ENCODE peak calls at places on chromosomes 1 and 21, in five cellular contexts. K is K562, R is SK-N-SH, F is IMR-90, S is GM12878. Q is an unnamed sample.

GRCh38 chr1:5245348-5245747 is 590.9 kb downstream of the AJAP1 start:
- DNase-seq in R (no peak), F (no peak), S (no peak), K (no peak), Q (no peak)

GRCh38 chr1:12594966-12595838 is 22.8 kb downstream of the DHRS3 start:
- DNase-seq in F (peak; percentile 59), S (no peak), R (peak; percentile 90), K (no peak), Q (peak; percentile 69)

GRCh38 chr21:33825419-33825818 is 90.2 kb downstream of the ATP5PO start:
- DNase-seq in S (no peak), F (no peak), R (no peak), K (no peak), Q (no peak)

GRCh38 chr1:63651110-63651776 is 58.0 kb downstream of the PGM1 start:
- DNase-seq in K (no peak), F (peak; percentile 67), S (no peak), R (no peak), Q (no peak)

GRCh38 chr1:27099154-27099903 is 55.6 kb downstream of the SLC9A1 start:
- DNase-seq in S (no peak), F (peak; percentile 83), K (peak; percentile 91), R (peak; percentile 62), Q (peak; percentile 49)

GRCh38 chr1:205936846-205937707 is 6.2 kb downstream of the SLC26A9 start:
- DNase-seq in R (no peak), S (no peak), F (peak; percentile 68), K (no peak), Q (peak; percentile 52)

GRCh38 chr1:1583667-1584010 is 9.0 kb upstream of the SSU72 start:
- DNase-seq in R (no peak), F (no peak), K (no peak), S (no peak), Q (no peak)

GRCh38 chr1:61337981-61338848 is 255.9 kb downstream of the NFIA start:
- DNase-seq in R (peak; percentile 73), S (no peak), K (no peak), F (peak; percentile 75), Q (peak; percentile 66)

GRCh38 chr1:43930168-43930948 is 3.2 kb upstream of the ARTN start:
- DNase-seq in K (no peak), R (no peak), F (no peak), S (no peak), Q (no peak)

GRCh38 chr1:16119926-16120325 is 35.9 kb downstream of the EPHA2 start:
- DNase-seq in S (no peak), F (no peak), R (peak; percentile 16), K (no peak), Q (no peak)

GRCh38 chr1:199173356-199173755 is 534.5 kb downstream of the PTPRC start:
- DNase-seq in S (peak; percentile 92), R (no peak), K (no peak), F (peak; percentile 77), Q (no peak)

GRCh38 chr1:48889088-48889487 is 112.4 kb upstream of the BEND5 start:
- DNase-seq in K (no peak), F (no peak), S (no peak), R (peak; percentile 72), Q (no peak)

GRCh38 chr1:186768906-186769305 is 59.8 kb upstream of the PLA2G4A start:
- DNase-seq in F (no peak), K (no peak), R (no peak), S (peak; percentile 45), Q (no peak)

GRCh38 chr1:52899445-52899894 is 22.1 kb downstream of the ECHDC2 start:
- DNase-seq in R (no peak), K (no peak), S (no peak), F (no peak), Q (no peak)

GRCh38 chr1:175075572-175076568 is 8.2 kb downstream of the TNN start:
- DNase-seq in S (no peak), K (peak; percentile 9), F (peak; percentile 16), R (no peak), Q (no peak)

GRCh38 chr1:109959974-109960744 is 24.4 kb upstream of the AHCYL1 start:
- DNase-seq in S (no peak), F (peak; percentile 78), K (no peak), R (no peak), Q (peak; percentile 87)

GRCh38 chr1:94527447-94528031 is 14.0 kb downstream of the F3 start:
- DNase-seq in K (peak; percentile 13), F (peak; percentile 62), R (no peak), S (no peak), Q (no peak)
- TF ChIP-seq CTCF in K (no peak), F (peak; percentile 15), R (no peak), S (no peak), Q (no peak)

GRCh38 chr21:42459065-42459430 is 37.0 kb downstream of the RSPH1 start:
- DNase-seq in S (no peak), R (no peak), K (peak; percentile 16), F (no peak), Q (no peak)

GRCh38 chr21:42459583-42460215 is 36.3 kb downstream of the RSPH1 start:
- DNase-seq in F (no peak), K (no peak), S (no peak), R (no peak), Q (no peak)

GRCh38 chr21:42461881-42462877 is 33.8 kb downstream of the RSPH1 start:
- DNase-seq in R (no peak), S (no peak), F (no peak), K (peak; percentile 20), Q (no peak)

GRCh38 chr21:42461185-42461520 is 34.9 kb downstream of the RSPH1 start:
- DNase-seq in S (no peak), F (no peak), R (no peak), K (no peak), Q (no peak)

DNA sequence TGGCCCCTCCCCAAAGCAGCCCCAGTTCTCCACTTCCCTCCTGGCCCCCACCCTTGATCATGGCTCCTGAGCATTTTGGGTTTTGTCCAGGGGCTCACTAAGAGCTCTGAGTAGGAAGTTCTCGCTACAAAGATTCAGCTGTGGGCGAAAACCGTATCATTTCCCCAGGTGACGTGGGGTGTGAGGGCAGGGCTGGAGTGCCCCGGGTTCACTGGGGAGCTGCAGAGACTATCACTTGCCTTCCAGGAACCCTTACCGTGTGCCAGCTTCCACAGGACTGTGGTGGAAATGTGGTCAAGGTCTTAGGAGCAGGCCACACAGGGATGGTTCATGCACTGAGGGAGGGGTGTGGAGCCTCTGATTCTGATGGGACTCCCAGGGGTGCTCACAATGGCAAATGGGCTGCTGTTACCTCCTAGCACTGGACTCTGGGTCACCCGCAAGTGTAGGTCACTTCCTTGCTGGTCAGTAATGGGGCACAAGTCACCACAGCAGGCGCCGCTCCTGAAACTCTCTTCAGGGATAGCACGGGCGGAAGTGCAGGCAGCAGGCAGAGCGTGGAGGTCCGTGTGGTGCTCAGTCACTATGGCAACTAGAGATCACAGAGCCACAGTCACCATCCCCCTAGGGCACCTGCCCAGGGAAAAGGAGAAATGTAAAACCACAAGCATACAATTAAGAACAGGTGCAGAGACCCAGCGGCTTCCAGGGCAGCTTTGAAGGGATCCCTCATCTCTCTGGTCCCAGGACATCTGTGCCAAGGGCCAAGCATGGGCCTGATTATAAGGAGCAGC is 35.4 kb downstream of the RSPH1 start:
- DNase-seq in K (no peak), F (no peak), R (peak; percentile 51), S (peak; percentile 83), Q (no peak)
- TF ChIP-seq RCOR1 in K (no peak), F (no peak), R (no peak), S (no peak), Q (no peak)

GRCh38 chr21:45545236-45545570 is 3.0 kb upstream of the SLC19A1 start:
- DNase-seq in R (no peak), S (no peak), F (no peak), K (no peak), Q (no peak)

GRCh38 chr21:45542667-45543370 is 579 bp upstream of the SLC19A1 start:
- DNase-seq in S (no peak), K (no peak), R (peak; percentile 62), F (no peak), Q (no peak)

GRCh38 chr21:45543371-45543709 is 1.1 kb upstream of the SLC19A1 start:
- DNase-seq in K (no peak), F (no peak), R (peak; percentile 43), S (no peak), Q (no peak)

GRCh38 chr21:45544449-45545235 is 2.4 kb upstream of the SLC19A1 start:
- DNase-seq in K (no peak), R (no peak), F (no peak), S (no peak), Q (no peak)

GRCh38 chr21:45543710-45544448 is 1.6 kb upstream of the SLC19A1 start:
- DNase-seq in R (peak; percentile 41), F (no peak), S (no peak), K (no peak), Q (no peak)
- TF ChIP-seq CTCF in R (no peak), F (no peak), S (no peak), K (no peak), Q (no peak)

DNA sequence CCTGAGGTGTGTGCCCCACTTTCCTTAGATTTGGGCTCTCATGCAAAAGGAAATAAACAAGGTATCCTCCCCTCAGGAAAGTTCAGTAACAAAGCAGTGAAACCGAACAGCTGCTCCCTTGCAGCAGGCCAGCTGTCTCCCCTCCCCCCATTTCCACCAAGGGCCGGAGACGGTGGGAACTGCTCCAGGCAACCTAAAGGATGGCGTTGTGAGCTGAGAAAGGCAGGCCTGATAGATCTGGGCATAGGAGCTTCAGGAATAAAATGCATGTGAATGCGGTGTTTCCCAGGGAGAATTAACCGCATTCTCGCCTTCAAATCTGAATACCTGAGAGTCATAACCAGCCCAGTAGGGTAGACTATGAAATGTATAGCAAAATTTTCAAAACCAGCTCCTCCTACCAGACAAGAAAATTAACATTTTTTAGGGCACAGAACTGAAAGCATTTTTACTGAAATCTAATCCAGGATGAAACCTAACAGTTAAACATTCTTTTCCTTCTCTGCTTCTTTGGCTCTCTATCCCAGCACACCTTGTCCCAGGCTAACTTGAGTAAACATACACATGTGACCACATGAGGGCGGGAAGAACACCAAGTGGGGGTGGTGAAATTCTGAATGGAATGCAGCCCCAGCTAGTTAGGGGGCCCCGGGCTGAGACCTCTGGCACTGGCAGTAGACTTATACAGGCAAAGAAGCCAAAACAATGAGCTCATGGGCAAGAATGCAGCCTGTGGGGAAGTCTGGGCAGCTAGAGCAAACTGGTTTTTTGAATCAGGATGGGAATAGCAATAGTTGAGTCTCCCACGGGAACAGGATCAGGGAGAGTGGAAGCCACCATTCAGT is 11.5 kb downstream of the MCL1 start:
- DNase-seq in S (no peak), R (peak; percentile 56), F (peak; percentile 98), K (peak; percentile 71), Q (peak; percentile 77)
- TF ChIP-seq RCOR1 in S (no peak), R (no peak), F (no peak), K (no peak), Q (no peak)

GRCh38 chr1:209250970-209251636 is 332.4 kb upstream of the CAMK1G start:
- DNase-seq in F (no peak), R (no peak), K (no peak), S (no peak), Q (no peak)
- TF ChIP-seq CTCF in F (no peak), R (no peak), K (no peak), S (no peak), Q (no peak)

GRCh38 chr1:197620660-197621273 is 154.5 kb downstream of the DENND1B start:
- DNase-seq in F (no peak), R (no peak), S (no peak), K (no peak), Q (peak; percentile 42)

GRCh38 chr1:197619008-197619640 is 156.2 kb downstream of the DENND1B start:
- DNase-seq in K (no peak), F (peak; percentile 48), S (no peak), R (no peak), Q (peak; percentile 31)

GRCh38 chr1:197618065-197618464 is 157.2 kb downstream of the DENND1B start:
- DNase-seq in F (peak; percentile 34), K (no peak), S (no peak), R (no peak), Q (no peak)

GRCh38 chr1:197615693-197616011 is 159.6 kb downstream of the DENND1B start:
- DNase-seq in S (no peak), F (no peak), R (no peak), K (no peak), Q (no peak)

GRCh38 chr1:197614916-197615692 is 160.2 kb downstream of the DENND1B start:
- DNase-seq in F (peak; percentile 51), S (peak; percentile 5), R (no peak), K (peak; percentile 62), Q (no peak)
- TF ChIP-seq RCOR1 in F (no peak), S (no peak), R (no peak), K (no peak), Q (no peak)